ENCODE peak calls at places on chromosome 15, in nine cellular contexts. K is HEK293T; E is uterus; T is stromal cell of bone marrow; G is stimulated activated CD8-positive, alpha-beta memory T cell treated with anti-CD3 and anti-CD28 coated beads, Interleukin-7, amount 100 ng/mL, for 1 hour; R is NCI-H1417 treated with DMSO at 0.1 percent for 48 hours; W is NCI-H345; M is endothelial cell of umbilical vein; A is 8988T. I is an unnamed sample.
A peak's percentile ranks its signal among the peaks of the same experiment; 100 is the strongest.

GRCh38 chr15:49692514-49693090 is 71.8 kb downstream of the DTWD1 start:
- DNase-seq in K (no peak), E (no peak), T (no peak), G (no peak), R (no peak), W (no peak), M (no peak), A (no peak), I (no peak)

GRCh38 chr15:69337133-69337532 is 38.4 kb downstream of the PAQR5 start:
- DNase-seq in K (no peak), E (no peak), T (no peak), G (no peak), R (no peak), W (no peak), M (peak; percentile 33), A (no peak), I (peak; percentile 15)

GRCh38 chr15:74127954-74128784 is 2.2 kb upstream of the ISLR2 start:
- DNase-seq in K (no peak), E (no peak), T (no peak), G (no peak), R (no peak), W (no peak), M (no peak), A (no peak), I (no peak)

GRCh38 chr15:33028495-33028894 is 166.0 kb downstream of the FMN1 start:
- DNase-seq in K (no peak), E (no peak), T (no peak), G (no peak), R (no peak), W (no peak), M (no peak), A (no peak), I (peak; percentile 75)

GRCh38 chr15:32828507-32829186 is 110.8 kb downstream of the GREM1 start:
- DNase-seq in K (no peak), E (no peak), T (peak; percentile 94), G (no peak), R (no peak), W (no peak), M (no peak), A (no peak), I (no peak)

GRCh38 chr15:41554915-41555314 is 4.1 kb upstream of the TYRO3 start:
- DNase-seq in K (no peak), E (no peak), T (no peak), G (no peak), R (no peak), W (no peak), M (peak; percentile 14), A (no peak), I (no peak)

GRCh38 chr15:57245130-57245529 is 131.2 kb upstream of the CGNL1 start:
- DNase-seq in K (no peak), E (no peak), T (no peak), G (no peak), R (peak; percentile 40), W (no peak), M (no peak), A (no peak), I (no peak)

GRCh38 chr15:101489236-101489632 is 273 bp downstream of the PCSK6 start:
- DNase-seq in K (peak; percentile 93), E (no peak), T (no peak), G (no peak), R (no peak), W (peak; percentile 32), M (no peak), A (peak; percentile 86), I (no peak)

GRCh38 chr15:99414755-99415731 is 150.7 kb upstream of the MEF2A start:
- DNase-seq in K (no peak), E (no peak), T (no peak), G (no peak), R (no peak), W (no peak), M (no peak), A (no peak), I (no peak)

GRCh38 chr15:23750776-23751175 is 63.7 kb upstream of the NDN start:
- DNase-seq in K (no peak), E (no peak), T (no peak), G (no peak), R (no peak), W (no peak), M (no peak), A (no peak), I (no peak)

GRCh38 chr15:98753726-98754125 is 105.4 kb downstream of the IGF1R start:
- DNase-seq in K (no peak), E (no peak), T (no peak), G (no peak), R (no peak), W (no peak), M (no peak), A (no peak), I (no peak)

GRCh38 chr15:92663250-92663951 is 7.8 kb upstream of the FAM174B start:
- DNase-seq in K (no peak), E (no peak), T (no peak), G (no peak), R (no peak), W (no peak), M (no peak), A (no peak), I (no peak)

GRCh38 chr15:88604972-88605506 is 16.1 kb upstream of the AEN start:
- DNase-seq in K (no peak), E (no peak), T (no peak), G (no peak), R (no peak), W (peak; percentile 40), M (no peak), A (no peak), I (no peak)

GRCh38 chr15:89127054-89127702 is 38.9 kb downstream of the ABHD2 start:
- DNase-seq in K (no peak), E (no peak), T (no peak), G (no peak), R (no peak), W (no peak), M (no peak), A (no peak), I (no peak)

GRCh38 chr15:32941823-32942222 is 224.0 kb downstream of the GREM1 start:
- DNase-seq in K (no peak), E (no peak), T (no peak), G (no peak), R (no peak), W (no peak), M (no peak), A (no peak), I (no peak)

GRCh38 chr15:84818221-84819131 is 1.3 kb downstream of the ALPK3 start:
- DNase-seq in K (no peak), E (no peak), T (peak; percentile 31), G (no peak), R (peak; percentile 2), W (no peak), M (peak; percentile 91), A (no peak), I (no peak)

GRCh38 chr15:52217186-52217585 is 26.0 kb upstream of the GNB5 start:
- DNase-seq in K (peak; percentile 8), E (no peak), T (no peak), G (no peak), R (no peak), W (no peak), M (no peak), A (peak; percentile 13), I (no peak)

I was measured in HFF-Myc.